ENCODE peak calls at places on chromosome 19, in four cellular contexts. One of them, this sample, is unnamed.

GRCh38 chr19:49145485-49146407 is 9.4 kb downstream of the HRC start:
- DNase-seq in kidney tubule cell: peak
- DNase-seq in stromal cell of bone marrow: peak
- DNase-seq in brain microvascular endothelial cell: peak
- DNase-seq in this sample: peak

GRCh38 chr19:50332264-50333038 is 3.3 kb upstream of the KCNC3 start:
- DNase-seq in brain microvascular endothelial cell: no peak
- DNase-seq in kidney tubule cell: peak
- DNase-seq in stromal cell of bone marrow: no peak
- DNase-seq in this sample: no peak

GRCh38 chr19:17490411-17490810 is 20.1 kb downstream of the SLC27A1 start:
- DNase-seq in brain microvascular endothelial cell: no peak
- DNase-seq in kidney tubule cell: no peak
- DNase-seq in stromal cell of bone marrow: no peak
- DNase-seq in this sample: no peak

GRCh38 chr19:33449799-33450198 is 71.8 kb downstream of the PEPD start:
- DNase-seq in kidney tubule cell: no peak
- DNase-seq in stromal cell of bone marrow: no peak
- DNase-seq in brain microvascular endothelial cell: no peak
- DNase-seq in this sample: no peak

GRCh38 chr19:31350693-31351211 is 1.5 kb upstream of the TSHZ3 start:
- DNase-seq in stromal cell of bone marrow: no peak
- DNase-seq in kidney tubule cell: peak
- DNase-seq in brain microvascular endothelial cell: peak
- DNase-seq in this sample: peak

GRCh38 chr19:57887195-57887941 is 1.5 kb downstream of the ZNF814 start:
- DNase-seq in kidney tubule cell: peak
- DNase-seq in stromal cell of bone marrow: no peak
- DNase-seq in brain microvascular endothelial cell: no peak
- DNase-seq in this sample: no peak

GRCh38 chr19:43439183-43440063 is 24.7 kb downstream of the TEX101 start:
- DNase-seq in kidney tubule cell: peak
- DNase-seq in brain microvascular endothelial cell: no peak
- DNase-seq in stromal cell of bone marrow: no peak
- DNase-seq in this sample: no peak

GRCh38 chr19:19203012-19203856 is at the start of gene NR2C2AP:
- DNase-seq in kidney tubule cell: peak
- DNase-seq in brain microvascular endothelial cell: peak
- DNase-seq in stromal cell of bone marrow: peak
- DNase-seq in this sample: peak

GRCh38 chr19:47813304-47813994 is 8.3 kb upstream of the CRX start:
- DNase-seq in brain microvascular endothelial cell: peak
- DNase-seq in stromal cell of bone marrow: no peak
- DNase-seq in kidney tubule cell: peak
- DNase-seq in this sample: peak

GRCh38 chr19:6516659-6517291 is 14.1 kb upstream of the TNFSF9 start:
- DNase-seq in brain microvascular endothelial cell: peak
- DNase-seq in kidney tubule cell: peak
- DNase-seq in stromal cell of bone marrow: peak
- DNase-seq in this sample: peak

GRCh38 chr19:45640849-45641273 is 1.7 kb upstream of the EML2 start:
- DNase-seq in brain microvascular endothelial cell: no peak
- DNase-seq in stromal cell of bone marrow: no peak
- DNase-seq in kidney tubule cell: no peak
- DNase-seq in this sample: peak

GRCh38 chr19:6682607-6683128 is 12.7 kb upstream of the TNFSF14 start:
- DNase-seq in brain microvascular endothelial cell: no peak
- DNase-seq in kidney tubule cell: no peak
- DNase-seq in stromal cell of bone marrow: no peak
- DNase-seq in this sample: no peak

GRCh38 chr19:383922-384800 is 24.8 kb downstream of the C2CD4C start:
- DNase-seq in brain microvascular endothelial cell: no peak
- DNase-seq in stromal cell of bone marrow: no peak
- DNase-seq in kidney tubule cell: no peak
- DNase-seq in this sample: peak

GRCh38 chr19:47531640-47532387 is 17.0 kb upstream of the NAPA start:
- DNase-seq in kidney tubule cell: no peak
- DNase-seq in stromal cell of bone marrow: no peak
- DNase-seq in brain microvascular endothelial cell: no peak
- DNase-seq in this sample: no peak